ENCODE peak calls at places on chromosomes 16 and 17, in seven cellular contexts. Y is BJ, D is left lung, F is epithelial cell of proximal tubule, U is K562, B is bronchial epithelial cell, G is RWPE1. X is an unnamed sample.

GRCh38 chr16:48542020-48542473 is 67.9 kb downstream of the N4BP1 start:
- DNase-seq in F (no peak), Y (no peak), D (peak), B (peak), U (no peak), G (peak), X (peak)

GRCh38 chr17:62652251-62653001 is 25.0 kb downstream of the MRC2 start:
- DNase-seq in D (peak), G (no peak), U (no peak), F (no peak), Y (no peak), B (peak), X (peak)

GRCh38 chr17:50047488-50048126 is 8.3 kb upstream of the ITGA3 start:
- DNase-seq in D (no peak), B (peak), G (peak), F (peak), Y (no peak), U (no peak), X (peak)

GRCh38 chr17:67629963-67630320 is 87.8 kb upstream of the NOL11 start:
- DNase-seq in D (no peak), Y (peak), G (peak), B (peak), U (peak), F (no peak), X (peak)

GRCh38 chr17:78013683-78014467 is 55.4 kb downstream of the TNRC6C start:
- DNase-seq in G (peak), D (no peak), F (no peak), B (peak), Y (no peak), U (peak), X (peak)

GRCh38 chr17:16980813-16981731 is 9.2 kb upstream of the TNFRSF13B start:
- DNase-seq in U (no peak), D (no peak), G (no peak), B (peak), Y (no peak), F (no peak), X (no peak)

GRCh38 chr17:45132569-45133463 is 501 bp upstream of the PLCD3 start:
- DNase-seq in D (peak), F (no peak), Y (no peak), G (peak), U (peak), B (peak), X (peak)

GRCh38 chr16:78501744-78502143 is 402.3 kb downstream of the WWOX start:
- DNase-seq in D (no peak), F (no peak), U (no peak), Y (no peak), B (no peak), G (no peak), X (no peak)

GRCh38 chr16:4800290-4801041 is 2.0 kb downstream of the ROGDI start:
- DNase-seq in F (no peak), U (peak), G (peak), B (peak), D (peak), Y (no peak), X (no peak)

GRCh38 chr17:52419256-52419655 is 260.7 kb upstream of the CA10 start:
- DNase-seq in Y (no peak), B (no peak), F (no peak), U (no peak), G (no peak), D (no peak), X (no peak)

GRCh38 chr17:32240745-32241144 is 24.9 kb upstream of the RHBDL3 start:
- DNase-seq in D (no peak), Y (no peak), G (no peak), B (no peak), U (peak), F (no peak), X (peak)

GRCh38 chr16:88705076-88705684 is 1.0 kb downstream of the RNF166 start:
- DNase-seq in D (no peak), Y (no peak), B (no peak), G (no peak), F (no peak), U (peak), X (no peak)

GRCh38 chr16:4323071-4323844 is 7.4 kb downstream of the GLIS2 start:
- DNase-seq in U (no peak), Y (no peak), B (no peak), G (peak), D (peak), F (no peak), X (no peak)

GRCh38 chr17:80822700-80823410 is 168.8 kb upstream of the CHMP6 start:
- DNase-seq in Y (no peak), B (no peak), U (no peak), F (no peak), D (peak), G (no peak), X (no peak)

GRCh38 chr16:35492225-35492624 is 2032.8 kb downstream of the TP53TG3F start:
- DNase-seq in B (no peak), U (peak), F (no peak), Y (no peak), G (no peak), D (no peak), X (no peak)

GRCh38 chr17:9801505-9801904 is 10.1 kb upstream of the DHRS7C start:
- DNase-seq in G (no peak), D (no peak), B (no peak), U (no peak), Y (no peak), F (no peak), X (no peak)

GRCh38 chr17:18004901-18005305 is 32.2 kb downstream of the DRC3 start:
- DNase-seq in F (no peak), D (no peak), U (no peak), Y (no peak), G (no peak), B (no peak), X (no peak)
- TF ChIP-seq CTCF in F (peak), D (peak), U (peak), Y (peak), G (no peak), B (peak), X (peak)

DNA sequence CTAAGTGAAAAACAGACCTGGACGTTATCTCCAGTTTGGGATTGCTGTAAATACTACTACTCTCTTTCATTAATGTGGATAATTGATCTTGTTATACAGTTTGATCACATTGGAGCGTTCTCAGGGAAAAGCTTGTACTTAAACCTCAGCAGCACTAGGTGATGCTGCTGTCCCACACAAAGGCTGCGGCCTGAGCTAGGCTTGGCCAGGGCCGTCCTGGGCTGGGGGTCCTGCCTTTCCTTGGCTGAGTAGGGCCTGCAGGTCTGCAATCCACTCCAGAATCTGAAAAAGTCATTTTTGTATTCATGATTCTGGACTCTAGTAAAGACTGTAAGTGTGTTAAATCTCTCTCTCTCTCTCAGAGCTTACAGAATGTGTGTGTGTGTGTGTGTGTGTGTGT is 23.7 kb upstream of the PMFBP1 start:
- DNase-seq in Y (no peak), G (no peak), U (no peak), D (no peak), F (no peak), B (no peak), X (no peak)
- TF ChIP-seq CTCF in Y (no peak), G (no peak), U (peak), D (no peak), F (no peak), B (no peak), X (peak)

GRCh38 chr17:74986206-74986576 is 1.2 kb upstream of the CDR2L start:
- DNase-seq in B (no peak), Y (no peak), U (no peak), F (no peak), G (no peak), D (no peak), X (no peak)

GRCh38 chr17:74992223-74992622 is 4.8 kb downstream of the CDR2L start:
- DNase-seq in U (no peak), G (no peak), F (no peak), Y (no peak), B (no peak), D (no peak), X (no peak)

GRCh38 chr17:74990581-74991105 is 3.2 kb downstream of the CDR2L start:
- DNase-seq in U (no peak), D (no peak), B (no peak), Y (no peak), G (no peak), F (no peak), X (no peak)

GRCh38 chr17:74987418-74987908 is at the start of gene CDR2L:
- DNase-seq in Y (peak), G (peak), B (peak), F (peak), D (peak), U (peak), X (peak)

GRCh38 chr17:74987909-74988711 is 678 bp downstream of the CDR2L start:
- DNase-seq in F (no peak), Y (no peak), U (peak), D (peak), G (no peak), B (peak), X (peak)
- TF ChIP-seq CTCF in F (peak), Y (peak), U (peak), D (no peak), G (peak), B (peak), X (peak)

DNA sequence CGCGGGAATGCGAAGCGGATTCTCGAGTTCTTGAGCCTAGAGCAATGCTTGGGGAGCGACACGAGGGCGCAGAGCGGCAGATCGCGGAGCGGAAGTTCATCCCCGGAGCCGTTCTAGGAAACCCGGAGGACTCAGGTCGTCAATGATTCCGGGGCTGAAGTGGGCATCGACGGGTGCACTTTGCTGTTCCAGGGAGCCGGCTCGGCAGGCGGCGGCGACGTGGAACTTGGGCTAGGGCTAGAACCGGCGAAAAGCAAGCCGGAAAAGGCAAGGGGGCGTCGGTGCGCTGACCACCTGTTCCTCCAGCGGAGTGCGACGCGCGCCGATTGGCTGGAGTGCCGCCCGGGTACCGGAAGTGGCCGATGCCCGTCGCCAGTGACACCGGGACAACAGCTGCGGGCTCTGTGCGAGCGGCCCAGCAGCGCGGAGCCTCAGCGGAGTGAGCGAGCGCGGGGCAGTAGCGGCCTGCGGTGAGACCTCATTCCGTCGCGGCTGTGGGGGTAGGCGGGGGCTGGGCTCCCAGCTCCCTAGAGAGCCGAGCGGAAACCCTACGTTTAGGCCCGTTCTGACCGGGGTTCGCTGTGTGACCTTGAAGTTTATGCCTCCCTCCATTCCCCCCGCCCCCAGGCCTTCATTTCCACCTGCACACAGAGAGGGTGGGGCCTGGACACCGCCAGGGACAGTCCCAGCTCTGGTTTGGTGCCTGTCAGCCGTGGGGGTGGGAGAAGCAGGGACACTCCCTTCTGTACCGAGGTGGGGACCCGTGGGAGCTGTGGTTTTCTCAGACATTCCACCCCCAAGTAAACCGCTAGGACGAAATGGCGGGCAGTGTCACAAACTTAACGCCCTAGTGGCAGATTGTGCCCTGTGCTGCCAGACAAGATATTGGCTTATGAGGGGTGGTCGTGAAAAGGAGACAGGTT is at the start of gene ZFP3:
- DNase-seq in Y (peak), G (peak), F (no peak), B (peak), U (no peak), D (peak), X (peak)
- TF ChIP-seq CTCF in Y (peak), G (no peak), F (peak), B (no peak), U (no peak), D (no peak), X (no peak)

GRCh38 chr17:21170829-21171228 is 43.1 kb downstream of the TMEM11 start:
- DNase-seq in G (no peak), F (no peak), Y (no peak), U (no peak), B (no peak), D (no peak), X (no peak)

GRCh38 chr17:21174186-21174585 is 39.8 kb downstream of the TMEM11 start:
- DNase-seq in Y (no peak), U (no peak), G (no peak), D (no peak), B (no peak), F (no peak), X (no peak)

GRCh38 chr17:21171309-21171922 is 42.5 kb downstream of the TMEM11 start:
- DNase-seq in G (no peak), Y (no peak), U (no peak), F (no peak), B (no peak), D (no peak), X (no peak)

GRCh38 chr17:21173543-21173942 is 40.4 kb downstream of the TMEM11 start:
- DNase-seq in D (no peak), B (no peak), Y (no peak), U (no peak), F (no peak), G (no peak), X (no peak)

DNA sequence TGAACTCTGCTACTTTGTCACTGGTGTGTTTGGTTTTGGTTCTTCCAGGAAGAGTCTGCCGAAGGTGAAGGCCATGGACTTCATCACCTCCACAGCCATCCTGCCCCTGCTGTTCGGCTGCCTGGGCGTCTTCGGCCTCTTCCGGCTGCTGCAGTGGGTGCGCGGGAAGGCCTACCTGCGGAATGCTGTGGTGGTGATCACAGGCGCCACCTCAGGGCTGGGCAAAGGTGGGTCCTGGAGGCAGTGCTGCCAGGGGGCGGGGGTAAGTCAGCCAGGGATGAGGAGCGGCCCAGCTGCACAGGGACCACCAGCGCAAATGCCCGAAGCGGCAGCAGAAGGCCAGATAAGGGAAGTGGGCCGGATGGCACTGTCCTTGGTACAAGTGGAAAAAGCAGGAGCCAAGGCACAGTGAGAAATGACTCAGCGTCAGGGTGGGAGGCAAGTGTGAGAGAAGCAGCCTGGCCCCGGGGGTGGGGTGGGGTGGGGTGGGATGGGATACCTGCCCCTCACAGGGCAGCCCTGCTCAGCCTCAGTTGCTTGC is 41.9 kb downstream of the TMEM11 start:
- DNase-seq in Y (no peak), F (no peak), G (no peak), U (no peak), B (no peak), D (no peak), X (no peak)
- TF ChIP-seq CTCF in Y (no peak), F (no peak), G (no peak), U (no peak), B (no peak), D (no peak), X (no peak)

DNA sequence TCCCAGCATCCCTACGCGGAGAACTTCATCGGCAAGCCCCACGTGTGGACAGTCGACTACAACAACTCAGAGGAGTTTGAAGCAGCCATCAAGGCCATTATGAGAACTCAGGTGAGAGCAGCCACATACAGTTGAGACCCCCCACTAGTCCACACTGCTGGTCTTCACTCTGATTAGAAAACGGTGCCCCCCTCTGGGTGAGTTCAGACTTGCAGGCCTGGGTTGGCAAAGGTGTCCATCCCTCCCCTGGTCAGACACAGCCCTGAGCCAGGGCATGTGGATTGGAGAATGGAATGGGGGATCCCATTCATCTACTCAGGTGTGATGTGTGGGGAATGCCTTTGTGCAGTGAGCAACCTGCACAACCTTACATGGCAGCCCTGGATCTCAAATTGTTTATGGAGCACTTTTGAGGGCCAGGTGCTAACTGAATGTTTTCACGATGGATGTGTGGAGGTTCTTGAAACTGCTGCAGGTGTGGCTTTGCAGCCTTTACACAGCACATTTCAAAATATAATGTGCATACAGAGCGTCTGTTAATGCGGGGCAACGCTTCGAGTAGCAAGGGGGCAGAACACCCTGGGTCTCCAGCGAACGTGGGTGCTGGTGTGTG is 72.6 kb downstream of the MGAT5B start:
- DNase-seq in U (no peak), G (no peak), B (no peak), F (no peak), D (no peak), Y (no peak), X (no peak)
- TF ChIP-seq CTCF in U (peak), G (no peak), B (peak), F (peak), D (no peak), Y (no peak), X (peak)

GRCh38 chr17:43446773-43447172 is 37.0 kb upstream of the DHX8 start:
- DNase-seq in D (no peak), F (no peak), U (no peak), G (no peak), Y (no peak), B (no peak), X (no peak)

GRCh38 chr17:43445009-43445589 is 38.7 kb upstream of the DHX8 start:
- DNase-seq in F (no peak), D (no peak), G (no peak), Y (no peak), U (no peak), B (no peak), X (no peak)

GRCh38 chr17:43448720-43449469 is 34.9 kb upstream of the DHX8 start:
- DNase-seq in B (no peak), F (no peak), D (no peak), U (no peak), Y (no peak), G (no peak), X (no peak)

GRCh38 chr17:43453331-43453812 is 30.4 kb upstream of the DHX8 start:
- DNase-seq in F (no peak), D (no peak), B (no peak), Y (no peak), G (no peak), U (no peak), X (no peak)

GRCh38 chr17:43449470-43450202 is 34.1 kb upstream of the DHX8 start:
- DNase-seq in B (peak), G (peak), F (peak), Y (no peak), U (no peak), D (no peak), X (no peak)
- TF ChIP-seq CTCF in B (no peak), G (no peak), F (no peak), Y (no peak), U (no peak), D (no peak), X (no peak)

DNA sequence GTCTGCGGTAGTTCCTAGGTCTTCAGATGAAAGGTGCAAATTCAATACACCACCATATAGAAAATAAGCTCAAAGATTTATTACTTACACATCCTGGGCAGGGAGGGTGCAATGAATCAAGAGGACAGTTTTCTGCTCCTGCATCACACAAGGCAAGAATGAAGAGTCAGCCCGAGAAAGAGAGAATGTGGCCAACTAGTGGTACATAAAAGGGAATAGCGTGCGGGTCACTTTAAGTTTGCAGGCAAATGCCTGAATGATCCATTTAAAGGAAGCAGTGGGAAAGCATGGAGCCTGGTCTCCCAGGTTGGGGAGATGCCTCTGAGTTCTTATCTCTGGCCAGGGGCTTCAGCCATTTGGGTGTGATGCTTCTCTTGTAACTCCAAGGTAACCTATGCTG is 403.3 kb downstream of the GRIN2A start:
- DNase-seq in B (no peak), U (no peak), G (no peak), Y (no peak), F (no peak), D (no peak), X (no peak)
- TF ChIP-seq CTCF in B (no peak), U (no peak), G (no peak), Y (no peak), F (no peak), D (no peak), X (no peak)

DNA sequence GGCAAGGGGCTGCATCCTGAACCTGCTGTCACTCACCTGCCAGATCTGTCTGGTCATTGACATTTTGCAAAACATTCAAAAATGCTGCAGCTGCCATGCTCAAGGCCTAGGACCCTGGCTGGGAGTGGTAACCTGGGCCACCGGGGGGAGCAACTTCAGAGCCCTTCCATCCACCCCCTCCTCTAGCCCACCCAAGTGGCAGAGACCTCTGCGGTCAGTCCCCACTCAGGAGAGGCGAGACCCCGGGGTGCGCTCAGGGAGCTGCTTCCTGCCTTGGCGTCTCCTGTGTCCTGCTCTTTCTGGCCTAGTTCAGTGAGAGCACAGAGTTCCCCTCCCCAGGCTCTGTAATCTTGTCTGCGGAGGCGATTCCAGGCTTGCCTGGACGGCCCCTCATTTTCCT is 108.8 kb downstream of the CCDC182 start:
- DNase-seq in Y (no peak), U (no peak), B (peak), G (no peak), F (no peak), D (no peak), X (no peak)
- TF ChIP-seq CTCF in Y (no peak), U (no peak), B (no peak), G (no peak), F (no peak), D (no peak), X (no peak)

GRCh38 chr16:26363581-26363980 is 671.8 kb downstream of the HS3ST4 start:
- DNase-seq in F (no peak), Y (no peak), G (no peak), U (no peak), D (no peak), B (no peak), X (no peak)
- TF ChIP-seq CTCF in F (no peak), Y (no peak), G (no peak), U (no peak), D (no peak), B (no peak), X (no peak)

X was measured in fibroblast of pulmonary artery.